ENCODE peak calls at places on chromosomes 2 and 18, in eight cellular contexts. H is left ventricle myocardium inferior, S is heart right ventricle, R is AG04450, J is stomach, K is right atrium auricular region, X is transverse colon, Q is heart left ventricle. I is an unnamed sample.
A peak's percentile ranks its signal among the peaks of the same experiment; 100 is the strongest.

GRCh38 chr18:64273724-64274123 is 124.8 kb upstream of the LINC00305 start:
- DNase-seq in H (no peak), S (no peak), R (no peak), J (no peak), K (no peak), X (no peak), Q (no peak), I (no peak)

GRCh38 chr2:14866953-14867352 is 234.4 kb downstream of the LRATD1 start:
- DNase-seq in H (no peak), S (no peak), R (no peak), J (no peak), K (no peak), X (no peak), Q (no peak), I (no peak)

GRCh38 chr2:19255481-19255880 is 102.9 kb downstream of the OSR1 start:
- DNase-seq in H (no peak), S (no peak), R (no peak), J (no peak), K (no peak), X (no peak), Q (no peak), I (no peak)

GRCh38 chr2:173734686-173735308 is 230.4 kb downstream of the SP3 start:
- DNase-seq in H (no peak), S (no peak), R (no peak), J (no peak), K (no peak), X (no peak), Q (no peak), I (no peak)

GRCh38 chr2:30193104-30193681 is 38.1 kb upstream of the LBH start:
- DNase-seq in H (no peak), S (no peak), R (no peak), J (peak; percentile 13), K (no peak), X (no peak), Q (no peak), I (no peak)

GRCh38 chr2:158004131-158004530 is 97.5 kb upstream of the UPP2 start:
- DNase-seq in H (no peak), S (no peak), R (no peak), J (no peak), K (no peak), X (no peak), Q (no peak), I (no peak)

GRCh38 chr18:55997156-55997561 is 409.2 kb upstream of the TCF4 start:
- DNase-seq in H (no peak), S (peak; percentile 13), R (no peak), J (no peak), K (no peak), X (no peak), Q (peak; percentile 21), I (no peak)

GRCh38 chr2:117825437-117825836 is 10.9 kb downstream of the DDX18 start:
- DNase-seq in H (no peak), S (no peak), R (no peak), J (no peak), K (no peak), X (no peak), Q (no peak), I (no peak)

GRCh38 chr2:201697899-201698298 is 545 bp downstream of the MPP4 start:
- DNase-seq in H (no peak), S (no peak), R (peak; percentile 59), J (no peak), K (no peak), X (no peak), Q (no peak), I (no peak)

GRCh38 chr2:128603411-128603924 is 284.8 kb upstream of the HS6ST1 start:
- DNase-seq in H (peak; percentile 18), S (no peak), R (no peak), J (no peak), K (no peak), X (no peak), Q (no peak), I (peak; percentile 41)

GRCh38 chr18:36354989-36355388 is 57.5 kb downstream of the FHOD3 start:
- DNase-seq in H (no peak), S (no peak), R (no peak), J (no peak), K (no peak), X (no peak), Q (no peak), I (no peak)

GRCh38 chr2:237434916-237435315 is 21.0 kb upstream of the COL6A3 start:
- DNase-seq in H (no peak), S (no peak), R (no peak), J (no peak), K (no peak), X (peak; percentile 45), Q (no peak), I (peak; percentile 70)

GRCh38 chr18:63460414-63460813 is 16.3 kb upstream of the SERPINB5 start:
- DNase-seq in H (no peak), S (no peak), R (no peak), J (no peak), K (no peak), X (no peak), Q (no peak), I (no peak)

GRCh38 chr18:11994346-11994707 is 13.0 kb downstream of the IMPA2 start:
- DNase-seq in H (peak; percentile 53), S (no peak), R (no peak), J (peak; percentile 82), K (peak; percentile 83), X (peak; percentile 72), Q (no peak), I (peak; percentile 73)

GRCh38 chr2:121634354-121635307 is 14.6 kb downstream of the CLASP1 start:
- DNase-seq in H (no peak), S (no peak), R (no peak), J (no peak), K (no peak), X (no peak), Q (no peak), I (no peak)

GRCh38 chr2:45102141-45102540 is 92.9 kb upstream of the SIX2 start:
- DNase-seq in H (no peak), S (no peak), R (no peak), J (no peak), K (no peak), X (no peak), Q (no peak), I (no peak)
- H3K27me3 ChIP-seq in H (peaks cover 35% of the 10 kb centered on the region), S (no peaks in the 10 kb centered on the region), R (peaks cover 12% of the 10 kb centered on the region), J (no peaks in the 10 kb centered on the region), K (no peaks in the 10 kb centered on the region), X (no peaks in the 10 kb centered on the region), Q (no peaks in the 10 kb centered on the region), I (no peaks in the 10 kb centered on the region)

GRCh38 chr18:79394438-79395307 is 1.1 kb upstream of the NFATC1 start:
- DNase-seq in H (no peak), S (peak; percentile 69), R (no peak), J (no peak), K (peak; percentile 82), X (no peak), Q (peak; percentile 70), I (peak; percentile 63)

GRCh38 chr18:79393626-79394401 is 1.9 kb upstream of the NFATC1 start:
- DNase-seq in H (peak; percentile 96), S (peak; percentile 97), R (peak; percentile 20), J (peak; percentile 83), K (peak; percentile 96), X (peak; percentile 83), Q (peak; percentile 96), I (peak; percentile 53)

GRCh38 chr18:79393181-79393598 is 2.5 kb upstream of the NFATC1 start:
- DNase-seq in H (no peak), S (no peak), R (no peak), J (no peak), K (peak; percentile 66), X (no peak), Q (no peak), I (peak; percentile 61)

GRCh38 chr18:79389689-79390088 is 6.0 kb upstream of the NFATC1 start:
- DNase-seq in H (no peak), S (no peak), R (no peak), J (no peak), K (no peak), X (no peak), Q (no peak), I (no peak)

DNA sequence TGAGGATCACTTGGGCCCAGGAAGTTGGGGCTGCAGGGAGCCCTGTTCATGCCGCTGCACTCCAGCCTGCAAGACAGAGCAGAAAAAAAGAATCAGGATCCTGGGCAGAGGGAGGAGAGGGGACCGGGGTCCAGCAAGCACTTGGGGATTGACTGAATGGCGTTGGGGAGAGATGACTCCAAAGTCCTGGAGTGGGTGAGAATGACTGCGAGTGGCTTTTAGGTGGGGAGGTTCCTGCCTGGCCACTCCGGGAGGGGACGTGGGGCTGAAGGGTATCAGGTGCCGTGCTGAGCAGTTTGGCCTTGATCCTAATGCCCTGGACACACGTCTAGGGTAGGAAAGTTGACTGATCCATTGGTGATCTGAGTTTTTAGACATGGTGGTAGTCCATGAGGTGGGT is 3.5 kb upstream of the NFATC1 start:
- DNase-seq in H (no peak), S (no peak), R (no peak), J (no peak), K (no peak), X (no peak), Q (no peak), I (peak; percentile 43)
- H3K27me3 ChIP-seq in H (peaks cover 40% of the 10 kb centered on the region), S (no peaks in the 10 kb centered on the region), R (peaks cover 48% of the 10 kb centered on the region), J (peaks cover 3% of the 10 kb centered on the region), K (no peaks in the 10 kb centered on the region), X (peaks cover 89% of the 10 kb centered on the region), Q (peaks cover 4% of the 10 kb centered on the region), I (no peaks in the 10 kb centered on the region)

DNA sequence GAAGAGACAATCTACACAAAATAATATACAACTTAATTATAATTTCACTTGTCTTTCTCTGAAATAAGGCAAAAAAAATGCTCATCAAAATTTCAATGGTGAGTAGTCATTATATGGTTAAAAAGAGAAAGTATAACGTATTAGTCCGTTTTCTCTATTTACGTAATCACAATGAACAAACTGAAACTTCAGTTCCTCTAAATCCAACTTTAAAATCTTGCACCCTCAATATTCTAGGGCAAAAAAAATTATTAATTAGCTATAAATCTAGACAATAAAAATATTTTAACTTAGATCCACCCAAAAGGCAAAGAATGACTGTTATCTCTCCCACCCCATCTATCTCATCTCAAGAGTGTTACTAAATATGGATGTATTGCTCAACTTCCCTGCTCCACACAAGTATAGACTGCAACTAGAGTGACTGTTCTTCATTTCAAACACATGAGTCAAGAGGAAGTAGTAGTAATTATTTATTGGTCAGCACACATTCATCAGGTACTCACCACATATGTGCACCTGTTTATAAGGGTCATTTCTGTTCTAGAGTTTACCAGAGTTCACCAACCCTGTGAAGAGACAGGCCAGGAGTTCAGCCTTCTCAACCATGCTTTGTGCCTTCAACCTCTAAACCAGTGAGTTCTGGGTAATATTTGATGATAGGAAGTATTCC is 36.4 kb downstream of the STK39 start:
- DNase-seq in H (no peak), S (no peak), R (peak; percentile 65), J (no peak), K (no peak), X (no peak), Q (no peak), I (no peak)
- H3K27me3 ChIP-seq in H (no peaks in the 10 kb centered on the region), S (no peaks in the 10 kb centered on the region), R (no peaks in the 10 kb centered on the region), J (no peaks in the 10 kb centered on the region), K (no peaks in the 10 kb centered on the region), X (no peaks in the 10 kb centered on the region), Q (no peaks in the 10 kb centered on the region), I (no peaks in the 10 kb centered on the region)

DNA sequence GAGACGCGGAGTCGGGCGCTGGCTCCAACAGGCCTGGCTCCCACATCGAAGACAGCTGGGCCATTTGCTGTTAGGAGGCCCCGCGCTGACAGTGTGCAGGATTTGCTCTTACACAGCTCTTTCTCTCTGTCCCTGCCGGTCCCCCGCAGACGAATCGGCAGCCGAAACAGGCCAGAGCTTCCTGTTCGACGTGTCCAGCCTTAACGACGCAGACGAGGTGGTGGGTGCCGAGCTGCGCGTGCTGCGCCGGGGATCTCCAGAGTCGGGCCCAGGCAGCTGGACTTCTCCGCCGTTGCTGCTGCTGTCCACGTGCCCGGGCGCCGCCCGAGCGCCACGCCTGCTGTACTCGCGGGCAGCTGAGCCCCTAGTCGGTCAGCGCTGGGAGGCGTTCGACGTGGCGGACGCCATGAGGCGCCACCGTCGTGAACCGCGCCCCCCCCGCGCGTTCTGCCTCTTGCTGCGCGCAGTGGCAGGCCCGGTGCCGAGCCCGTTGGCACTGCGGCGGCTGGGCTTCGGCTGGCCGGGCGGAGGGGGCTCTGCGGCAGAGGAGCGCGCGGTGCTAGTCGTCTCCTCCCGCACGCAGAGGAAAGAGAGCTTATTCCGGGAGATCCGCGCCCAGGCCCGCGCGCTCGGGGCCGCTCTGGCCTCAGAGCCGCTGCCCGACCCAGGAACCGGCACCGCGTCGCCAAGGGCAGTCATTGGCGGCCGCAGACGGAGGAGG is 3.5 kb downstream of the GDF7 start:
- DNase-seq in H (no peak), S (no peak), R (no peak), J (no peak), K (no peak), X (no peak), Q (no peak), I (no peak)
- H3K27me3 ChIP-seq in H (peaks cover 89% of the 10 kb centered on the region), S (peaks cover 68% of the 10 kb centered on the region), R (peaks cover 69% of the 10 kb centered on the region), J (peaks cover 35% of the 10 kb centered on the region), K (peaks cover 18% of the 10 kb centered on the region), X (peaks cover 85% of the 10 kb centered on the region), Q (peaks cover 78% of the 10 kb centered on the region), I (peaks cover 4% of the 10 kb centered on the region)

I was measured in Peyer's patch.